ENCODE peak calls at places on chromosomes 1 and 21, in seven cellular contexts. C, N, E, W, Y, Z and L are unnamed samples.

GRCh38 chr1:55888685-55889317 is 673.6 kb upstream of the USP24 start:
- DNase-seq in C (no peak), N (no peak), E (no peak), W (no peak), Y (no peak), Z (no peak), L (no peak)

GRCh38 chr1:218377143-218377660 is 32.1 kb downstream of the TGFB2 start:
- DNase-seq in C (no peak), N (no peak), E (no peak), W (peak; percentile 7), Y (peak; percentile 98), Z (no peak), L (no peak)

GRCh38 chr1:25556791-25557476 is 13.5 kb downstream of the LDLRAP1 start:
- DNase-seq in C (no peak), N (no peak), E (no peak), W (no peak), Y (peak; percentile 79), Z (no peak), L (no peak)

GRCh38 chr1:66520655-66521054 is 13.3 kb upstream of the SGIP1 start:
- DNase-seq in C (no peak), N (no peak), E (no peak), W (no peak), Y (no peak), Z (no peak), L (no peak)

GRCh38 chr1:192576190-192577144 is 894 bp downstream of the RGS1 start:
- DNase-seq in C (no peak), N (no peak), E (no peak), W (no peak), Y (no peak), Z (no peak), L (no peak)

GRCh38 chr21:25506887-25507286 is 100.4 kb downstream of the MRPL39 start:
- DNase-seq in C (no peak), N (no peak), E (no peak), W (no peak), Y (peak; percentile 17), Z (no peak), L (no peak)

GRCh38 chr1:150009604-150010387 is 730 bp downstream of the OTUD7B start:
- DNase-seq in C (peak; percentile 53), N (peak; percentile 78), E (peak; percentile 16), W (peak; percentile 0), Y (peak; percentile 75), Z (peak; percentile 66), L (peak; percentile 2)

GRCh38 chr1:19361231-19362147 is 49.4 kb downstream of the SLC66A1 start:
- DNase-seq in C (no peak), N (no peak), E (no peak), W (no peak), Y (peak; percentile 65), Z (no peak), L (no peak)

GRCh38 chr1:222040163-222040900 is 298.4 kb upstream of the DUSP10 start:
- DNase-seq in C (no peak), N (no peak), E (no peak), W (no peak), Y (no peak), Z (no peak), L (no peak)

GRCh38 chr21:42865361-42866160 is 13.8 kb downstream of the WDR4 start:
- DNase-seq in C (no peak), N (no peak), E (peak; percentile 92), W (no peak), Y (no peak), Z (no peak), L (peak; percentile 93)

GRCh38 chr1:19179597-19180271 is 30.3 kb downstream of the UBR4 start:
- DNase-seq in C (no peak), N (peak; percentile 63), E (no peak), W (no peak), Y (peak; percentile 34), Z (peak; percentile 55), L (peak; percentile 3)

GRCh38 chr1:62391369-62391971 is 45.4 kb upstream of the USP1 start:
- DNase-seq in C (no peak), N (peak; percentile 41), E (no peak), W (no peak), Y (no peak), Z (peak; percentile 93), L (peak; percentile 20)

GRCh38 chr1:207027221-207027777 is 5.3 kb downstream of the C1orf116 start:
- DNase-seq in C (no peak), N (peak; percentile 63), E (no peak), W (no peak), Y (no peak), Z (no peak), L (no peak)

GRCh38 chr1:24189528-24189927 is 2.4 kb upstream of the IFNLR1 start:
- DNase-seq in C (no peak), N (no peak), E (no peak), W (no peak), Y (no peak), Z (no peak), L (no peak)

GRCh38 chr1:162302660-162303344 is 73.9 kb downstream of the SPATA46 start:
- DNase-seq in C (no peak), N (no peak), E (no peak), W (no peak), Y (peak; percentile 60), Z (no peak), L (no peak)

GRCh38 chr1:208030320-208031091 is 119.6 kb upstream of the CD34 start:
- DNase-seq in C (peak; percentile 71), N (no peak), E (no peak), W (no peak), Y (peak; percentile 68), Z (no peak), L (no peak)

GRCh38 chr1:2515763-2516080 is 10.7 kb downstream of the PANK4 start:
- DNase-seq in C (no peak), N (no peak), E (no peak), W (no peak), Y (no peak), Z (no peak), L (no peak)

GRCh38 chr1:42966688-42967609 is 8.3 kb upstream of the SLC2A1 start:
- DNase-seq in C (peak; percentile 27), N (peak; percentile 80), E (peak; percentile 87), W (no peak), Y (peak; percentile 84), Z (peak; percentile 57), L (peak; percentile 84)

GRCh38 chr1:245310605-245311531 is 156.1 kb downstream of the KIF26B start:
- DNase-seq in C (peak; percentile 56), N (peak; percentile 18), E (no peak), W (no peak), Y (peak; percentile 47), Z (peak; percentile 28), L (no peak)

GRCh38 chr21:43921979-43922945 is 57.2 kb downstream of the AGPAT3 start:
- DNase-seq in C (no peak), N (no peak), E (no peak), W (peak; percentile 51), Y (no peak), Z (no peak), L (no peak)

GRCh38 chr1:151314137-151314875 is 12.9 kb downstream of the PI4KB start:
- DNase-seq in C (peak; percentile 86), N (no peak), E (no peak), W (no peak), Y (peak; percentile 93), Z (no peak), L (no peak)

GRCh38 chr1:18145851-18146618 is 38.4 kb downstream of the IGSF21 start:
- DNase-seq in C (no peak), N (no peak), E (no peak), W (no peak), Y (no peak), Z (no peak), L (no peak)

GRCh38 chr1:27058976-27059688 is 46.5 kb upstream of the TENT5B start:
- DNase-seq in C (no peak), N (no peak), E (no peak), W (no peak), Y (no peak), Z (peak; percentile 61), L (no peak)

GRCh38 chr1:171251042-171251740 is 2.9 kb downstream of the FMO1 start:
- DNase-seq in C (no peak), N (peak; percentile 59), E (peak; percentile 51), W (no peak), Y (peak; percentile 8), Z (peak; percentile 72), L (peak; percentile 29)

GRCh38 chr1:18575620-18576019 is 55.0 kb upstream of the PAX7 start:
- DNase-seq in C (peak; percentile 59), N (peak; percentile 63), E (peak; percentile 22), W (peak; percentile 5), Y (no peak), Z (peak; percentile 97), L (no peak)

GRCh38 chr1:165941531-165941930 is 114.1 kb downstream of the UCK2 start:
- DNase-seq in C (no peak), N (no peak), E (no peak), W (no peak), Y (no peak), Z (no peak), L (no peak)

GRCh38 chr1:165542015-165542631 is 1.7 kb upstream of the LRRC52 start:
- DNase-seq in C (no peak), N (peak; percentile 6), E (no peak), W (no peak), Y (no peak), Z (no peak), L (no peak)

GRCh38 chr1:157135646-157136045 is 2.5 kb downstream of the ETV3 start:
- DNase-seq in C (no peak), N (no peak), E (no peak), W (no peak), Y (no peak), Z (no peak), L (no peak)

GRCh38 chr1:116334868-116335649 is 38.0 kb upstream of the ATP1A1 start:
- DNase-seq in C (no peak), N (no peak), E (no peak), W (no peak), Y (no peak), Z (peak; percentile 56), L (no peak)

GRCh38 chr1:243598433-243598832 is 251.6 kb downstream of the AKT3 start:
- DNase-seq in C (no peak), N (no peak), E (no peak), W (no peak), Y (peak; percentile 66), Z (no peak), L (no peak)

GRCh38 chr21:43986544-43987451 is 25.3 kb upstream of the TRAPPC10 start:
- DNase-seq in C (no peak), N (no peak), E (no peak), W (no peak), Y (no peak), Z (no peak), L (no peak)

GRCh38 chr1:245316791-245317190 is 162.0 kb downstream of the KIF26B start:
- DNase-seq in C (no peak), N (no peak), E (no peak), W (no peak), Y (no peak), Z (no peak), L (no peak)